ENCODE peak calls at places on chromosomes 5 and 9, in five cellular contexts. One of them, this sample, is unnamed. For H3K9me3, the result is how much of the 10 kb centered on the place peaks cover.

GRCh38 chr5:10507575-10508024 is 56.3 kb upstream of the ANKRD33B start:
- DNase-seq in A549: peak
- DNase-seq in stomach: no peak
- DNase-seq in heart left ventricle: no peak
- DNase-seq in spleen: no peak
- DNase-seq in this sample: no peak

GRCh38 chr9:135978650-135979461 is 17.7 kb upstream of the UBAC1 start:
- DNase-seq in stomach: no peak
- DNase-seq in spleen: no peak
- DNase-seq in A549: no peak
- DNase-seq in heart left ventricle: no peak
- DNase-seq in this sample: no peak

GRCh38 chr5:67206381-67207328 is 10.1 kb upstream of the CD180 start:
- DNase-seq in heart left ventricle: no peak
- DNase-seq in spleen: peak
- DNase-seq in A549: peak
- DNase-seq in stomach: peak
- DNase-seq in this sample: peak

GRCh38 chr5:173452098-173452497 is 123.9 kb upstream of the STC2 start:
- DNase-seq in A549: no peak
- DNase-seq in stomach: no peak
- DNase-seq in heart left ventricle: peak
- DNase-seq in spleen: no peak
- DNase-seq in this sample: no peak

GRCh38 chr5:81555865-81556264 is 161.9 kb upstream of the ACOT12 start:
- DNase-seq in spleen: no peak
- DNase-seq in heart left ventricle: no peak
- DNase-seq in stomach: no peak
- DNase-seq in A549: no peak
- DNase-seq in this sample: no peak

GRCh38 chr9:124220551-124221451 is 36.9 kb upstream of the NEK6 start:
- DNase-seq in A549: peak
- DNase-seq in heart left ventricle: peak
- DNase-seq in spleen: peak
- DNase-seq in stomach: peak
- DNase-seq in this sample: no peak

GRCh38 chr5:116025831-116026230 is 6.4 kb upstream of the ARL14EPL start:
- DNase-seq in heart left ventricle: no peak
- DNase-seq in spleen: no peak
- DNase-seq in stomach: no peak
- DNase-seq in A549: no peak
- DNase-seq in this sample: no peak

GRCh38 chr5:168851902-168852321 is 272.7 kb upstream of the PANK3 start:
- DNase-seq in A549: no peak
- DNase-seq in spleen: no peak
- DNase-seq in stomach: no peak
- DNase-seq in heart left ventricle: no peak
- DNase-seq in this sample: no peak

GRCh38 chr9:6214451-6214850 is 1.2 kb upstream of the IL33 start:
- DNase-seq in stomach: no peak
- DNase-seq in A549: no peak
- DNase-seq in spleen: no peak
- DNase-seq in heart left ventricle: no peak
- DNase-seq in this sample: no peak

DNA sequence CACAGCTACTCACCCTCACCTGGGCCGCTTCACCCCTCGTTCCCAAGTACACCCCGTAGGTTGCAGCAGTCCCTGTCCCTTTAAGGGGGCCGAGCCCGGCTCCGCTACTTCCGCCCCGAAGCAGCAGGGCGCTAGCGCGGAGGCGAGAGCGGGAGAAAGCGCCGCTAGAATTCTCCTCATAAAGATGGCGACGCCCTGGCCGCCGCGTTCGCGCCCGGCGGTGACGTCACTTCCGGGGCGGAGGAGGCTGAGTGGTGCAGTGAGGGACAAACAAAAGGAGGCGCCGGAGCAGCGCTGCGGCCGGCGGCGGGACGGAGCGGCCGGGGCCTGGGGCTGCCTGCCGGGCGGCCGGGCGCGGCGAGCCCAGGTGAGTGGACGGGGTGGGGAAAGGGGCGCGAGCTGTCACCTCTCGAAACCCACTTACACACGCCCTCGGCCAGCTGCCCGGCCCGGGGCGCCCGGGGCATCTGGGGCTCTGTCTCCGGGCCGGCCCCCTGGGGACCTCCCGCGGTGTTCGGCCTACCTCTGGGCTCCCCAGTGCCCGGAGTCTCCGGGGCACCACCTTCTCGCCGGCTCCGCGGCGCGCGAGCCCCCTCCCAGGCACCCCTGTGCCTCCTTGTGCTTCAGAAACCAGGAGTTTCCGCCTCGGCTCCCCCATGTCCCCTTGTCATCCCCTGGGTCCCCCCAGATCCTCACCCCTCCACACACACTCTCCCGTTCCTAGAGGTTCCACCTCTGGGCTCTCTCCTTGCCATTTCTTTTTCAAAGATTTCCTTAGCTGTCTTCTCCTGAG is at the start of the genes KYAT1 and LRRC8A:
- DNase-seq in heart left ventricle: peak
- DNase-seq in spleen: peak
- DNase-seq in stomach: peak
- DNase-seq in A549: peak
- DNase-seq in this sample: peak
- TF ChIP-seq CTCF in heart left ventricle: peak
- TF ChIP-seq CTCF in spleen: peak
- TF ChIP-seq CTCF in stomach: no peak
- TF ChIP-seq CTCF in A549: peak
- TF ChIP-seq CTCF in this sample: peak

DNA sequence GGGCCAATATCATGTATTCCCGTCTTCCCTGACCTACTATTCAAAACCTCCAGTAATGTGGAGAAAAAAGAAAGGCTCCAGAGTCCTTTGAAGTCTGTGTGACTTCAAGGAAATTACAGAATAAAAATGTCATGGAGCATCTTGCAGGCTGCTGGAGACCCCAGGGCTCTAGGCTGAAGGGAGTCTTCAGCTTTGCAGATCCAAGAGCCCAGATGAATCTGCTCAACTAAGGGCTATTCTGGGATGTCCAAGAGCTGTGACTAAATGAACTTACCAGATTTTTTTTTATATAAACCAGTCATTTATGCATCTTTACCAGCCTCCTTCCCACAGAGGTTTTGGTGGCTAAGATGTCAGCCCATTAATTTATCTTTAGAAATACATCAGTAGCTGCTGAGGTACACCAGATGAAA is 167.3 kb downstream of the MUSK start:
- DNase-seq in spleen: no peak
- DNase-seq in heart left ventricle: no peak
- DNase-seq in stomach: no peak
- DNase-seq in A549: peak
- DNase-seq in this sample: no peak
- H3K27ac ChIP-seq in spleen: no peak
- H3K27ac ChIP-seq in heart left ventricle: no peak
- H3K27ac ChIP-seq in stomach: no peak
- H3K27ac ChIP-seq in A549: peak
- H3K27ac ChIP-seq in this sample: no peak

GRCh38 chr9:103323699-103324098 is 328.6 kb downstream of the CYLC2 start:
- DNase-seq in heart left ventricle: no peak
- DNase-seq in A549: no peak
- DNase-seq in stomach: no peak
- DNase-seq in spleen: no peak
- DNase-seq in this sample: no peak
- H3K9me3 ChIP-seq in heart left ventricle: under half
- H3K9me3 ChIP-seq in A549: under half
- H3K9me3 ChIP-seq in stomach: under half
- H3K9me3 ChIP-seq in spleen: under half
- H3K9me3 ChIP-seq in this sample: under half

DNA sequence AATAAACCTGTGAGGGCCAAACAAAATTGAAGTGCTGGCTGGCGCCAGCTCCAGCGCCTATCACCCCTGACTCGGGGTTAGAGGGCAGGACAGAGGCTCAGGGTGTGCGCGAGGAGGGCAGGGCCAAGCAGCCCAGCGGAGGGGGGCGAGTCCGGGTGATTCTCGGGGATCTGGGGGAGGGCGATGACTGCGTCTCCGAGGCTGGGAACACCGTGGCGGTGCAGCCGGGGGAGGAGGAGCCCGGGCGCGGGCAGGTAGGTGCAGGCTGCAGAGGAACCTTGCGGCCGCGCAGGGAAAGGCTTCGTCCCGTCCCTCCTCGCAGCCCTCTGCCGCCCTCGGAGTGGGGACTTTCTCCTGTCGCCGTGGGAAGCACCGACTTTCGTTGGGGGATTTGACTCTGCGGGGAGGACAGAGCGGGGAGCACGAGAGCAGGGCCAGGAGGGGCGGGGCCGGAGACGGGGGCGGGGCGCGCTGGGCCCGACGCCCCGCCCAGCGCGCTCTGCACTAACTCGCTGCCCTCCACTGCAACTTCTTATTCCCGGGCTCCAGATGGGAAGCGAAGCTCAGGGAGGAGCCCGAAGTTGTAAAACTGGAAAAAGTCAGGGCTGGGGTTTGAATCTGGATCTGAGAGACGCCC is 5.3 kb downstream of the RGS14 start:
- DNase-seq in spleen: peak
- DNase-seq in heart left ventricle: peak
- DNase-seq in stomach: peak
- DNase-seq in A549: peak
- DNase-seq in this sample: peak
- TF ChIP-seq CTCF in spleen: no peak
- TF ChIP-seq CTCF in heart left ventricle: no peak
- TF ChIP-seq CTCF in stomach: no peak
- TF ChIP-seq CTCF in A549: no peak
- TF ChIP-seq CTCF in this sample: no peak

DNA sequence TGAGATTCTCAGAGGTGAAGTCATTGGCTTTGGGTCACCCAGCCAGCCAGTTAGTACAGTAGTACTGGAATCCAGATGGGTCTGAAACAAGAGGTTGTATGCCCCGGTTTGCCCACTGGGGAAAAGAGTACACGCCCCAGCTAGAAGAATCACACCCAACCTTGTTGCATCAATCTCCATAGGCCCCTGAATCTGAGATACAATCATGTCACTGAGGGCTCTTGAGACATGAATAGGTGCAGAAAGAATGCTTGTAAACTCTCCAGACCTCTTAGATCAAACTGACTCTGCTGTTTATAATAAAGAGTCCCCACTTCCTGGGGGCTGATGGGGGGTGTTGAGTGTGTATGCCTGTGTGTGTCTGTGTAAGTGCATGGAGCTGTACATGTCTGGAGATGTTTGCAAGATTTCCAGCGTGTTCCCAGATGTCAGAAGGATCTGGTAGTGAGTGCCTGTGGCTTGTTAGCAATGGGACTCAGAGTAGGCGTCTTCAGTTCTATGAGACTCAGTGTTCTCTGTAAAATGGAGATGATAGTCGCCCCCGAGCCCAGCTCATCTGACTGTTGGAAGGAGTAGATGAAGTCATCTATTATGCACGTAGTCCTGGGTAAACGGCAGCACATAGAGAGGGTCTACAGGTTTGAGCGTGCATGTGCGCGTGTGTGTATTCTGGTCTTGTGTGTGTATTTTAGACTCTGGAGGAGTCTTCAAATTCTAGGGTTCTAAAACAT is 48.2 kb downstream of the COL27A1 start:
- DNase-seq in A549: no peak
- DNase-seq in spleen: no peak
- DNase-seq in heart left ventricle: no peak
- DNase-seq in stomach: no peak
- DNase-seq in this sample: no peak
- H3K27ac ChIP-seq in A549: no peak
- H3K27ac ChIP-seq in spleen: no peak
- H3K27ac ChIP-seq in heart left ventricle: no peak
- H3K27ac ChIP-seq in stomach: no peak
- H3K27ac ChIP-seq in this sample: no peak

This sample was measured in lower lobe of right lung.